ENCODE peak calls at places on chromosomes 11 and 22, in ten cellular contexts. V, F, Y, P, M, K, A, S, D and W are unnamed samples.

GRCh38 chr11:68684385-68685356 is at the start of gene GAL:
- DNase-seq in V (peak), F (no peak), Y (no peak), P (no peak), M (no peak), K (no peak), A (peak), S (no peak), D (no peak), W (no peak)

GRCh38 chr11:14308114-14308896 is 50.7 kb downstream of the RRAS2 start:
- DNase-seq in V (no peak), F (peak), Y (peak), P (peak), M (peak), K (no peak), A (peak), S (no peak), D (peak), W (no peak)

GRCh38 chr22:46444390-46444854 is 93.0 kb downstream of the CELSR1 start:
- DNase-seq in V (no peak), F (no peak), Y (no peak), P (no peak), M (no peak), K (no peak), A (no peak), S (no peak), D (no peak), W (no peak)

GRCh38 chr11:126655807-126656128 is 300.3 kb downstream of the ST3GAL4 start:
- DNase-seq in V (no peak), F (no peak), Y (no peak), P (peak), M (no peak), K (no peak), A (peak), S (no peak), D (no peak), W (no peak)

GRCh38 chr11:133681901-133682300 is 149.6 kb upstream of the OPCML start:
- DNase-seq in V (peak), F (no peak), Y (no peak), P (no peak), M (no peak), K (no peak), A (no peak), S (no peak), D (no peak), W (no peak)

GRCh38 chr22:27991586-27992293 is 72.7 kb upstream of the PITPNB start:
- DNase-seq in V (no peak), F (peak), Y (no peak), P (no peak), M (no peak), K (peak), A (no peak), S (peak), D (no peak), W (no peak)

GRCh38 chr22:36635483-36635882 is 68.1 kb downstream of the CACNG2 start:
- DNase-seq in V (no peak), F (no peak), Y (no peak), P (no peak), M (no peak), K (no peak), A (no peak), S (no peak), D (no peak), W (no peak)

GRCh38 chr22:39115976-39116621 is 19.1 kb downstream of the APOBEC3H start:
- DNase-seq in V (no peak), F (no peak), Y (no peak), P (no peak), M (no peak), K (no peak), A (no peak), S (no peak), D (no peak), W (no peak)

GRCh38 chr22:31148953-31149627 is 8.8 kb upstream of the PLA2G3 start:
- DNase-seq in V (peak), F (peak), Y (peak), P (peak), M (peak), K (peak), A (peak), S (peak), D (no peak), W (no peak)

GRCh38 chr11:19398273-19398672 is 157.5 kb upstream of the E2F8 start:
- DNase-seq in V (no peak), F (no peak), Y (no peak), P (no peak), M (peak), K (no peak), A (no peak), S (no peak), D (no peak), W (no peak)

GRCh38 chr11:47881145-47881544 is 33.0 kb upstream of the NUP160 start:
- DNase-seq in V (no peak), F (no peak), Y (no peak), P (no peak), M (no peak), K (no peak), A (no peak), S (peak), D (no peak), W (peak)

GRCh38 chr11:1258401-1259075 is 35.7 kb downstream of the MUC5B start:
- DNase-seq in V (no peak), F (no peak), Y (no peak), P (no peak), M (no peak), K (no peak), A (no peak), S (no peak), D (no peak), W (no peak)

GRCh38 chr22:41369089-41369745 is 12.5 kb upstream of the TEF start:
- DNase-seq in V (no peak), F (no peak), Y (no peak), P (no peak), M (no peak), K (no peak), A (no peak), S (no peak), D (no peak), W (no peak)

GRCh38 chr11:2777396-2777795 is 77.6 kb upstream of the KCNQ1OT1 start:
- DNase-seq in V (peak), F (no peak), Y (no peak), P (no peak), M (no peak), K (peak), A (peak), S (peak), D (no peak), W (no peak)

GRCh38 chr22:45448431-45448830 is 34.9 kb downstream of the RIBC2 start:
- DNase-seq in V (no peak), F (no peak), Y (no peak), P (no peak), M (peak), K (no peak), A (no peak), S (no peak), D (no peak), W (no peak)

GRCh38 chr11:66289548-66290331 is 797 bp upstream of the YIF1A start:
- DNase-seq in V (peak), F (peak), Y (no peak), P (no peak), M (no peak), K (peak), A (no peak), S (peak), D (no peak), W (no peak)

GRCh38 chr11:48044577-48044976 is 64.2 kb downstream of the PTPRJ start:
- DNase-seq in V (no peak), F (no peak), Y (no peak), P (no peak), M (no peak), K (no peak), A (no peak), S (peak), D (no peak), W (peak)

GRCh38 chr11:63985812-63986155 is 454 bp upstream of the OTUB1 start:
- DNase-seq in V (no peak), F (peak), Y (no peak), P (no peak), M (no peak), K (no peak), A (no peak), S (peak), D (no peak), W (peak)

GRCh38 chr11:95363710-95364109 is 132.7 kb upstream of the SESN3 start:
- DNase-seq in V (no peak), F (no peak), Y (no peak), P (no peak), M (no peak), K (no peak), A (no peak), S (no peak), D (no peak), W (no peak)

GRCh38 chr11:111352935-111353695 is 26.0 kb downstream of the POU2AF1 start:
- DNase-seq in V (no peak), F (no peak), Y (no peak), P (no peak), M (no peak), K (no peak), A (no peak), S (no peak), D (peak), W (no peak)

GRCh38 chr11:88281317-88281712 is 56.2 kb downstream of the CTSC start:
- DNase-seq in V (peak), F (no peak), Y (no peak), P (peak), M (peak), K (no peak), A (peak), S (no peak), D (no peak), W (no peak)

GRCh38 chr11:116873391-116873790 is 36.0 kb upstream of the APOA1 start:
- DNase-seq in V (no peak), F (no peak), Y (no peak), P (no peak), M (no peak), K (no peak), A (no peak), S (no peak), D (no peak), W (no peak)

GRCh38 chr11:64868904-64869570 is 9.4 kb downstream of the EHD1 start:
- DNase-seq in V (no peak), F (no peak), Y (peak), P (peak), M (peak), K (no peak), A (peak), S (no peak), D (no peak), W (peak)

GRCh38 chr22:17782621-17783020 is 8.4 kb upstream of the BID start:
- DNase-seq in V (no peak), F (no peak), Y (no peak), P (no peak), M (no peak), K (no peak), A (no peak), S (no peak), D (no peak), W (no peak)

GRCh38 chr22:28956506-28956905 is 73.1 kb downstream of the ZNRF3 start:
- DNase-seq in V (no peak), F (no peak), Y (no peak), P (no peak), M (no peak), K (no peak), A (no peak), S (no peak), D (no peak), W (no peak)

GRCh38 chr11:105769627-105770026 is 159.8 kb downstream of the GRIA4 start:
- DNase-seq in V (no peak), F (no peak), Y (no peak), P (no peak), M (no peak), K (no peak), A (no peak), S (no peak), D (no peak), W (no peak)

GRCh38 chr22:50627452-50627913 is 469 bp downstream of the ARSA start:
- DNase-seq in V (peak), F (no peak), Y (no peak), P (no peak), M (no peak), K (peak), A (peak), S (no peak), D (no peak), W (peak)

GRCh38 chr11:74081428-74081827 is 72.5 kb upstream of the UCP3 start:
- DNase-seq in V (no peak), F (no peak), Y (no peak), P (no peak), M (no peak), K (no peak), A (no peak), S (no peak), D (no peak), W (no peak)

GRCh38 chr11:64074239-64074638 is 38.5 kb downstream of the FLRT1 start:
- DNase-seq in V (no peak), F (no peak), Y (no peak), P (no peak), M (peak), K (no peak), A (peak), S (peak), D (no peak), W (no peak)

GRCh38 chr22:22420580-22420979 is 88.0 kb downstream of the ZNF280B start:
- DNase-seq in V (no peak), F (no peak), Y (no peak), P (no peak), M (no peak), K (no peak), A (no peak), S (no peak), D (no peak), W (no peak)

GRCh38 chr11:70912226-70912840 is 340.0 kb downstream of the SHANK2 start:
- DNase-seq in V (no peak), F (no peak), Y (no peak), P (peak), M (no peak), K (peak), A (peak), S (no peak), D (no peak), W (peak)

GRCh38 chr22:19565921-19566598 is 41.9 kb upstream of the CLDN5 start:
- DNase-seq in V (no peak), F (no peak), Y (peak), P (no peak), M (no peak), K (no peak), A (peak), S (no peak), D (no peak), W (no peak)

GRCh38 chr11:59708537-59708936 is 5.1 kb downstream of the OR10V1 start:
- DNase-seq in V (no peak), F (no peak), Y (no peak), P (peak), M (no peak), K (no peak), A (no peak), S (no peak), D (no peak), W (no peak)

GRCh38 chr11:75259711-75260110 is 19.1 kb downstream of the TPBGL start:
- DNase-seq in V (no peak), F (no peak), Y (peak), P (no peak), M (no peak), K (peak), A (no peak), S (no peak), D (no peak), W (peak)

GRCh38 chr11:69443138-69443967 is 38.1 kb upstream of the LINC01488 start:
- DNase-seq in V (peak), F (peak), Y (peak), P (peak), M (peak), K (peak), A (peak), S (peak), D (no peak), W (peak)

GRCh38 chr22:37166675-37167066 is 17.0 kb upstream of the IL2RB start:
- DNase-seq in V (peak), F (peak), Y (peak), P (peak), M (peak), K (peak), A (peak), S (peak), D (peak), W (peak)

GRCh38 chr11:101326141-101326540 is 196.5 kb upstream of the PGR start:
- DNase-seq in V (no peak), F (no peak), Y (no peak), P (no peak), M (no peak), K (no peak), A (no peak), S (no peak), D (no peak), W (no peak)

GRCh38 chr11:101323997-101324396 is 194.4 kb upstream of the PGR start:
- DNase-seq in V (peak), F (no peak), Y (no peak), P (no peak), M (no peak), K (no peak), A (no peak), S (no peak), D (no peak), W (no peak)

GRCh38 chr11:101321222-101321621 is 191.6 kb upstream of the PGR start:
- DNase-seq in V (no peak), F (no peak), Y (no peak), P (no peak), M (no peak), K (no peak), A (peak), S (peak), D (no peak), W (no peak)
- TF ChIP-seq CTCF in V (no peak), F (no peak), Y (no peak), P (no peak), M (no peak), K (no peak), A (no peak), S (no peak), D (no peak), W (no peak)

GRCh38 chr11:11667056-11667455 is 45.3 kb upstream of the GALNT18 start:
- DNase-seq in V (no peak), F (no peak), Y (no peak), P (no peak), M (peak), K (no peak), A (no peak), S (no peak), D (no peak), W (no peak)
- TF ChIP-seq CTCF in V (no peak), F (peak), Y (no peak), P (no peak), M (no peak), K (no peak), A (no peak), S (no peak), D (no peak), W (no peak)

DNA sequence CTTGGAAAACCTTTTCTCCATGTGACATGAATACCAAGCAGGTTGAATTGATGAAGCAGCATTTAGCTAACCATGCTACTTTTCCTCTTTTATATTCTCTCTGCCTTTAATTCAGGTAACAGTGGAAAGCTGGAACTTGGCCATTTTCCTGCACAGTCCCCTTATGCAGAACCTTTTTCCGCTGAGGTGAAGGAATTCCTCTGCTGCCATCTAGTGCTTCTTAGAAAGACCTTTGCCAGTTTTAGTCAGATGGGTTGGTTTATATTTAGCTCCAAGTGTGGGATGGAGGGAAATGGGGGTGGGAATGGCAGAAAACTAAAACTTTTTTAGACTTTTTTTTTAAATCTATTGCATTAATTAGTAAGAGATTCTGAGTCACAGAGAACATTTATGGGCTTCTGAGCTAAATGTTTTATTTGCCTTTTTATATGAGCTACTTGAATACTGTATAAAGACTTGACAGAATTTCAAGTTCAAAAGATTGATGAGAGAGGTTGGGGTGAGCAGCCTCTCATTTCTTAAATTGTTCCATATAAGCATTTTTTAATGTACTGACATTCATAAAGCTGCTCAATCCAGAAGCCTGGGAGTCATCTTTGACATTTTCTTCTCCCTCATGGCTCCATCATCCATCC is 153.9 kb upstream of the ZC3H12C start:
- DNase-seq in V (peak), F (no peak), Y (peak), P (peak), M (peak), K (no peak), A (peak), S (no peak), D (peak), W (no peak)
- TF ChIP-seq CTCF in V (peak), F (peak), Y (peak), P (peak), M (peak), K (peak), A (peak), S (peak), D (peak), W (peak)

DNA sequence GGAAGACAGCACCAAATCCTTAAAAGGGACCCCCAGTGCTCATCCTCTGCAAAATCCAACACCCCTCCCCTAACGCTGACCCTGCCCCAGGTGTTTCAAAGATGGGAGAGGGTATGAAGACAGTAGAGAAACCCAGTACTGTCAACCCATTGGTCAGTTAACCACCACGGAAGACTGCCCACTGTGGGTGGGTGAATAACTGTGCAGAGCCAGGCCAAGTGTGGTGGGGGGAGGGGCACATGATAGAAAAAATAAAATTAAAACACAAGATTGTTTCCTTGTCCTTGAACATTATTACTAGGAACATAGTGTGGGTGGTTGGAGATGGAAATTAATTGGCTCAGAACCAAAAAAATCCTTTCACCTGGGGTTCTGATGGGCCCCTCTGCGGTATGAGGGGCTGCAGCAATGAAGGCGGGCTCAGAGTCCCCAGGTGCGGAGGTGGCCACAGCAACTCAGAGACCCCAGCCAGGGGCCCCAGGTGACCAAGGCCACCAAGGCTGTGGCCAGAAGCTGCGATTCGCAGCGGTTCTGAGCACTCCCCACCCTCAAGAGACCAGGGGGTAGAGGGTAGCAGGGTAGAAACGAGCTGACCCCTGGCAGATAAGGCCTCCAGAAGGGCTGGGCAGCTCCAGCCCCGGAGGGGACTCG is 1.1 kb downstream of the TNKS1BP1 start:
- DNase-seq in V (no peak), F (no peak), Y (peak), P (peak), M (peak), K (no peak), A (peak), S (no peak), D (no peak), W (no peak)
- TF ChIP-seq CTCF in V (no peak), F (no peak), Y (no peak), P (peak), M (peak), K (no peak), A (no peak), S (no peak), D (peak), W (no peak)

GRCh38 chr11:31915867-31916266 is 104.7 kb upstream of the PAX6 start:
- DNase-seq in V (no peak), F (no peak), Y (no peak), P (no peak), M (no peak), K (no peak), A (no peak), S (no peak), D (no peak), W (no peak)
- TF ChIP-seq CTCF in V (no peak), F (no peak), Y (no peak), P (no peak), M (no peak), K (no peak), A (no peak), S (no peak), D (no peak), W (no peak)

GRCh38 chr22:24555496-24556253 is at the start of gene SNRPD3:
- DNase-seq in V (peak), F (peak), Y (peak), P (peak), M (peak), K (peak), A (peak), S (peak), D (peak), W (peak)
- TF ChIP-seq CTCF in V (no peak), F (no peak), Y (no peak), P (no peak), M (no peak), K (peak), A (peak), S (peak), D (no peak), W (peak)